ENCODE peak calls at places on chromosomes 6 and 20, in seven cellular contexts. Y is hippocampal formation, Z is ureter, R is lower lobe of right lung, X is epithelial cell of esophagus, Q is NCI-H2107, B is mucosa of gallbladder. I is an unnamed sample.

GRCh38 chr6:139777202-139777970 is 402.9 kb upstream of the CITED2 start:
- DNase-seq in Q (no peak), X (no peak), Y (no peak), R (no peak), Z (no peak), B (no peak), I (no peak)

GRCh38 chr6:137033828-137034227 is 10.9 kb downstream of the IL20RA start:
- DNase-seq in R (no peak), Q (no peak), X (peak; percentile 21), B (no peak), Z (no peak), Y (no peak), I (no peak)

GRCh38 chr6:145977881-145978280 is 13.7 kb upstream of the SHPRH start:
- DNase-seq in Z (no peak), Q (no peak), B (no peak), X (no peak), R (no peak), Y (no peak), I (no peak)

GRCh38 chr6:144307880-144308279 is 22.7 kb downstream of the UTRN start:
- DNase-seq in R (no peak), Y (no peak), Z (no peak), Q (no peak), X (no peak), B (no peak), I (no peak)

GRCh38 chr6:39666706-39667489 is 58.3 kb downstream of the KIF6 start:
- DNase-seq in R (no peak), Q (no peak), B (no peak), X (no peak), Y (no peak), Z (no peak), I (no peak)

GRCh38 chr6:2158596-2159271 is 86.7 kb downstream of the GMDS start:
- DNase-seq in Q (no peak), Y (no peak), R (no peak), X (peak; percentile 70), Z (no peak), B (no peak), I (no peak)

GRCh38 chr6:79513111-79513510 is 24.1 kb downstream of the LCA5 start:
- DNase-seq in Z (no peak), Y (no peak), X (no peak), B (no peak), R (no peak), Q (no peak), I (no peak)

GRCh38 chr6:14910692-14911547 is 334.9 kb upstream of the JARID2 start:
- DNase-seq in R (peak; percentile 79), X (no peak), Y (no peak), Z (no peak), Q (no peak), B (peak; percentile 48), I (peak; percentile 86)

GRCh38 chr6:117555882-117556498 is 46.3 kb downstream of the GOPC start:
- DNase-seq in Q (peak; percentile 9), B (peak; percentile 66), R (no peak), Y (peak; percentile 50), Z (peak; percentile 53), X (peak; percentile 48), I (no peak)

GRCh38 chr6:89295981-89296380 is 19.1 kb downstream of the GABRR2 start:
- DNase-seq in Z (no peak), X (no peak), Q (no peak), R (no peak), Y (no peak), B (no peak), I (no peak)

GRCh38 chr6:83199173-83199864 is 6.2 kb downstream of the RWDD2A start:
- DNase-seq in X (peak; percentile 10), Q (no peak), Z (no peak), Y (no peak), R (no peak), B (no peak), I (no peak)

GRCh38 chr6:83180396-83180950 is 12.6 kb downstream of the PGM3 start:
- DNase-seq in R (no peak), Q (no peak), X (no peak), B (no peak), Y (no peak), Z (no peak), I (no peak)

GRCh38 chr6:30647802-30648460 is 998 bp downstream of the C6orf136 start:
- DNase-seq in B (no peak), Z (no peak), R (no peak), Y (no peak), X (peak; percentile 6), Q (no peak), I (no peak)

GRCh38 chr6:118651282-118652050 is at the start of gene CEP85L:
- DNase-seq in X (peak; percentile 92), Q (peak; percentile 86), Z (peak; percentile 90), R (peak; percentile 95), Y (peak; percentile 93), B (peak; percentile 90), I (peak; percentile 97)

GRCh38 chr6:50850223-50850751 is 31.6 kb downstream of the TFAP2B start:
- DNase-seq in R (no peak), B (no peak), Q (no peak), Y (no peak), Z (peak; percentile 49), X (peak; percentile 33), I (peak; percentile 88)

GRCh38 chr20:3543901-3544507 is 73.2 kb downstream of the ATRN start:
- DNase-seq in R (no peak), Z (no peak), B (no peak), Y (no peak), Q (no peak), X (peak; percentile 100), I (no peak)

GRCh38 chr6:160737934-160738333 is 35.9 kb downstream of the PLG start:
- DNase-seq in B (no peak), X (peak; percentile 89), Y (no peak), Q (no peak), R (no peak), Z (no peak), I (no peak)

GRCh38 chr6:130233332-130233731 is 10.6 kb upstream of the SAMD3 start:
- DNase-seq in B (no peak), X (no peak), Q (no peak), R (no peak), Z (no peak), Y (no peak), I (no peak)

GRCh38 chr20:62496525-62497218 is 20.9 kb upstream of the GATA5 start:
- DNase-seq in X (peak; percentile 15), Q (no peak), Z (no peak), Y (no peak), R (no peak), B (no peak), I (no peak)

GRCh38 chr6:15507746-15508145 is 155.1 kb downstream of the DTNBP1 start:
- DNase-seq in Z (no peak), Y (no peak), X (no peak), Q (no peak), B (no peak), R (no peak), I (no peak)

GRCh38 chr20:10429443-10429981 is 4.5 kb downstream of the MKKS start:
- DNase-seq in Y (no peak), Z (no peak), Q (no peak), X (no peak), R (no peak), B (no peak), I (no peak)

GRCh38 chr20:61953037-61953788 is 112.5 kb downstream of the TAF4 start:
- DNase-seq in R (peak; percentile 19), X (no peak), Q (no peak), Z (peak; percentile 34), B (no peak), Y (no peak), I (peak; percentile 31)

GRCh38 chr20:49303211-49303610 is 25.4 kb upstream of the ZNFX1 start:
- DNase-seq in X (no peak), R (no peak), B (no peak), Y (no peak), Q (no peak), Z (no peak), I (no peak)

GRCh38 chr6:92589970-92590369 is 829.4 kb downstream of the EPHA7 start:
- DNase-seq in X (peak; percentile 31), Q (no peak), Z (no peak), R (no peak), B (no peak), Y (no peak), I (no peak)

GRCh38 chr6:170208171-170208601 is 82.7 kb downstream of the DLL1 start:
- DNase-seq in X (no peak), Y (no peak), R (no peak), Z (no peak), B (peak; percentile 8), Q (no peak), I (peak; percentile 39)

GRCh38 chr20:47432251-47433210 is 69.2 kb upstream of the NCOA3 start:
- DNase-seq in Y (no peak), B (no peak), Z (peak; percentile 46), Q (no peak), X (peak; percentile 85), R (peak; percentile 69), I (peak; percentile 86)

GRCh38 chr6:10511477-10511876 is 9.7 kb upstream of the GCNT2 start:
- DNase-seq in R (no peak), Y (no peak), Z (no peak), X (peak; percentile 18), Q (no peak), B (no peak), I (no peak)

GRCh38 chr6:52981215-52981910 is 13.7 kb downstream of the GSTA4 start:
- DNase-seq in B (no peak), Y (no peak), Z (no peak), X (no peak), R (no peak), Q (no peak), I (no peak)

GRCh38 chr20:25011261-25011660 is 18.7 kb upstream of the APMAP start:
- DNase-seq in R (no peak), Z (peak; percentile 34), X (no peak), Q (no peak), B (no peak), Y (no peak), I (no peak)

GRCh38 chr6:135403584-135403983 is 94.0 kb downstream of the AHI1 start:
- DNase-seq in X (no peak), R (no peak), B (no peak), Z (no peak), Y (no peak), Q (no peak), I (no peak)

GRCh38 chr20:47070176-47070575 is 175.5 kb downstream of the EYA2 start:
- DNase-seq in R (no peak), Y (no peak), X (no peak), B (no peak), Z (no peak), Q (no peak), I (no peak)

GRCh38 chr6:136923954-136924291 is 1.8 kb downstream of the SLC35D3 start:
- DNase-seq in B (no peak), Y (no peak), Q (no peak), R (no peak), Z (no peak), X (no peak), I (no peak)

GRCh38 chr6:42406296-42407280 is 45.1 kb downstream of the TRERF1 start:
- DNase-seq in X (peak; percentile 6), R (no peak), Z (no peak), Y (no peak), Q (no peak), B (no peak), I (no peak)

I was measured in kidney.